ENCODE peak calls at places on chromosomes 2 and 18, in ten cellular contexts. F is stimulated activated naive B cell treated with anti-CD40 and anti-IgM and Interleukin-4, amounts not matched to agents 10 μg/mL and 1 μg/mL and 100 μg/mL, for 72 hours; B is activated T-cell treated with anti-CD3 and anti-CD28 coated beads for 24 hours; C is left ventricle myocardium superior; I is BJ; U is RWPE1; J is AG08396; O is left lobe of liver; G is activated CD8-positive, alpha-beta memory T cell treated with anti-CD3 and anti-CD28 coated beads, Interleukin-2, amount 50 U/mL, for 48 hours; P is SW 1271. V is an unnamed sample.

GRCh38 chr2:220015576-220015975 is 388.1 kb downstream of the SLC4A3 start:
- DNase-seq in F (no peak), B (no peak), C (no peak), I (no peak), U (no peak), J (no peak), O (no peak), G (no peak), P (no peak), V (no peak)

GRCh38 chr18:25239636-25240468 is 112.1 kb downstream of the ZNF521 start:
- DNase-seq in F (no peak), B (no peak), C (no peak), I (no peak), U (no peak), J (no peak), O (no peak), G (no peak), P (no peak), V (no peak)

GRCh38 chr2:84395819-84396218 is 63.3 kb downstream of the SUCLG1 start:
- DNase-seq in F (no peak), B (no peak), C (no peak), I (no peak), U (no peak), J (peak), O (no peak), G (no peak), P (no peak), V (no peak)

GRCh38 chr2:147331790-147332419 is 512.9 kb upstream of the ACVR2A start:
- DNase-seq in F (no peak), B (peak), C (no peak), I (no peak), U (peak), J (no peak), O (no peak), G (no peak), P (peak), V (peak)

GRCh38 chr2:56267412-56267788 is 83.6 kb downstream of the CCDC85A start:
- DNase-seq in F (no peak), B (no peak), C (no peak), I (no peak), U (no peak), J (no peak), O (no peak), G (no peak), P (no peak), V (no peak)

GRCh38 chr2:120687210-120687609 is 48.5 kb upstream of the GLI2 start:
- DNase-seq in F (no peak), B (no peak), C (no peak), I (no peak), U (no peak), J (no peak), O (no peak), G (no peak), P (no peak), V (no peak)

GRCh38 chr2:162317910-162318279 is 589 bp downstream of the IFIH1 start:
- DNase-seq in F (peak), B (peak), C (peak), I (no peak), U (peak), J (no peak), O (peak), G (peak), P (peak), V (no peak)

GRCh38 chr18:58645398-58645797 is 16.5 kb upstream of the ALPK2 start:
- DNase-seq in F (no peak), B (no peak), C (no peak), I (peak), U (no peak), J (no peak), O (no peak), G (no peak), P (no peak), V (no peak)

GRCh38 chr18:79898952-79899608 is 52.4 kb downstream of the SLC66A2 start:
- DNase-seq in F (no peak), B (no peak), C (peak), I (no peak), U (no peak), J (no peak), O (no peak), G (peak), P (no peak), V (no peak)

GRCh38 chr2:138081225-138082073 is 117.2 kb downstream of the HNMT start:
- DNase-seq in F (no peak), B (no peak), C (no peak), I (no peak), U (no peak), J (no peak), O (no peak), G (no peak), P (no peak), V (no peak)

GRCh38 chr2:149860276-149860921 is 272.8 kb upstream of the MMADHC start:
- DNase-seq in F (no peak), B (no peak), C (peak), I (peak), U (no peak), J (peak), O (no peak), G (no peak), P (no peak), V (no peak)

GRCh38 chr18:21663615-21664014 is 41.0 kb downstream of the ABHD3 start:
- DNase-seq in F (no peak), B (no peak), C (no peak), I (no peak), U (no peak), J (no peak), O (no peak), G (no peak), P (no peak), V (no peak)

GRCh38 chr2:10271509-10271908 is 31.2 kb upstream of the HPCAL1 start:
- DNase-seq in F (no peak), B (no peak), C (no peak), I (no peak), U (no peak), J (no peak), O (peak), G (no peak), P (no peak), V (no peak)

GRCh38 chr2:218569038-218569431 is 396 bp downstream of the CNOT9 start:
- DNase-seq in F (peak), B (peak), C (peak), I (no peak), U (peak), J (peak), O (peak), G (peak), P (peak), V (peak)

GRCh38 chr2:8337321-8337720 is 344.5 kb upstream of the ID2 start:
- DNase-seq in F (no peak), B (no peak), C (no peak), I (no peak), U (no peak), J (no peak), O (no peak), G (no peak), P (no peak), V (no peak)

GRCh38 chr2:184598313-184599053 is at the start of gene ZNF804A:
- DNase-seq in F (peak), B (no peak), C (peak), I (no peak), U (peak), J (peak), O (peak), G (peak), P (peak), V (peak)

GRCh38 chr2:187875836-187876235 is 321.6 kb upstream of the TFPI start:
- DNase-seq in F (no peak), B (no peak), C (no peak), I (no peak), U (no peak), J (peak), O (no peak), G (no peak), P (no peak), V (no peak)

GRCh38 chr2:108101481-108101880 is 115.2 kb downstream of the SLC5A7 start:
- DNase-seq in F (no peak), B (no peak), C (no peak), I (no peak), U (no peak), J (no peak), O (no peak), G (no peak), P (no peak), V (no peak)

GRCh38 chr18:35730738-35731370 is 149.3 kb downstream of the GALNT1 start:
- DNase-seq in F (no peak), B (no peak), C (peak), I (no peak), U (no peak), J (no peak), O (no peak), G (no peak), P (no peak), V (no peak)

GRCh38 chr2:212892193-212892592 is 259.2 kb downstream of the IKZF2 start:
- DNase-seq in F (no peak), B (no peak), C (no peak), I (no peak), U (no peak), J (peak), O (no peak), G (no peak), P (no peak), V (no peak)

GRCh38 chr2:109529532-109530449 is 84.0 kb downstream of the SEPTIN10 start:
- DNase-seq in F (no peak), B (no peak), C (peak), I (no peak), U (no peak), J (no peak), O (peak), G (peak), P (no peak), V (no peak)

GRCh38 chr2:101998556-101999121 is 6.9 kb downstream of the IL1R2 start:
- DNase-seq in F (no peak), B (no peak), C (no peak), I (no peak), U (no peak), J (no peak), O (no peak), G (no peak), P (no peak), V (no peak)

GRCh38 chr2:128323501-128323931 is 4.8 kb upstream of the HS6ST1 start:
- DNase-seq in F (no peak), B (no peak), C (no peak), I (no peak), U (no peak), J (no peak), O (no peak), G (peak), P (no peak), V (no peak)

GRCh38 chr2:26772064-26773001 is 8.2 kb downstream of the SLC35F6 start:
- DNase-seq in F (no peak), B (no peak), C (peak), I (peak), U (no peak), J (peak), O (peak), G (no peak), P (no peak), V (no peak)

GRCh38 chr2:102050854-102051391 is 59.2 kb downstream of the IL1R2 start:
- DNase-seq in F (no peak), B (no peak), C (peak), I (no peak), U (no peak), J (peak), O (peak), G (no peak), P (no peak), V (no peak)

GRCh38 chr18:31723998-31724711 is 36.5 kb downstream of the SLC25A52 start:
- DNase-seq in F (no peak), B (no peak), C (peak), I (no peak), U (no peak), J (no peak), O (peak), G (peak), P (no peak), V (no peak)

GRCh38 chr2:216740557-216741222 is 45.3 kb upstream of the IGFBP5 start:
- DNase-seq in F (no peak), B (no peak), C (no peak), I (no peak), U (no peak), J (peak), O (peak), G (no peak), P (no peak), V (no peak)

GRCh38 chr2:180715044-180715443 is 265.4 kb upstream of the UBE2E3 start:
- DNase-seq in F (no peak), B (no peak), C (no peak), I (no peak), U (no peak), J (no peak), O (no peak), G (no peak), P (no peak), V (no peak)

V was measured in GM20000.